ENCODE peak calls at places on chromosomes 1 and 21, in six cellular contexts. Y, V, L, C, T and W are unnamed samples.

GRCh38 chr1:55781944-55782482 is 566.8 kb upstream of the USP24 start:
- DNase-seq in Y (no peak), V (peak), L (peak), C (peak), T (no peak), W (peak)

GRCh38 chr1:163035791-163036249 is 33.3 kb upstream of the RGS4 start:
- DNase-seq in Y (no peak), V (peak), L (peak), C (peak), T (no peak), W (peak)

GRCh38 chr1:22111620-22112019 is 31.3 kb downstream of the WNT4 start:
- DNase-seq in Y (no peak), V (peak), L (peak), C (no peak), T (no peak), W (no peak)

GRCh38 chr1:198880818-198881597 is 242.2 kb downstream of the PTPRC start:
- DNase-seq in Y (no peak), V (peak), L (peak), C (peak), T (no peak), W (peak)

GRCh38 chr1:89724369-89725015 is 91.6 kb downstream of the LRRC8C start:
- DNase-seq in Y (no peak), V (peak), L (peak), C (peak), T (no peak), W (peak)

GRCh38 chr1:192445849-192446489 is 129.2 kb downstream of the RGS21 start:
- DNase-seq in Y (no peak), V (peak), L (peak), C (peak), T (peak), W (no peak)

GRCh38 chr21:38993561-38993960 is 187.8 kb downstream of the ETS2 start:
- DNase-seq in Y (no peak), V (peak), L (peak), C (peak), T (peak), W (peak)

GRCh38 chr1:232986000-232986922 is 35.9 kb downstream of the NTPCR start:
- DNase-seq in Y (no peak), V (no peak), L (no peak), C (no peak), T (no peak), W (no peak)

GRCh38 chr1:56387071-56387747 is 192.2 kb downstream of the PLPP3 start:
- DNase-seq in Y (no peak), V (no peak), L (no peak), C (peak), T (no peak), W (no peak)

GRCh38 chr1:164644774-164645634 is 86.0 kb downstream of the PBX1 start:
- DNase-seq in Y (no peak), V (peak), L (peak), C (peak), T (no peak), W (no peak)

GRCh38 chr1:169260478-169260877 is 107.1 kb downstream of the NME7 start:
- DNase-seq in Y (no peak), V (no peak), L (no peak), C (no peak), T (no peak), W (no peak)

GRCh38 chr1:107669996-107670395 is 295.0 kb downstream of the VAV3 start:
- DNase-seq in Y (no peak), V (peak), L (peak), C (peak), T (no peak), W (peak)

GRCh38 chr1:36888811-36889477 is 145.4 kb downstream of the GRIK3 start:
- DNase-seq in Y (no peak), V (no peak), L (no peak), C (no peak), T (peak), W (no peak)

GRCh38 chr1:234958066-234958701 is 170.5 kb downstream of the TOMM20 start:
- DNase-seq in Y (peak), V (no peak), L (no peak), C (no peak), T (no peak), W (no peak)

GRCh38 chr1:94160811-94161210 is 39.9 kb upstream of the ABCA4 start:
- DNase-seq in Y (no peak), V (peak), L (peak), C (peak), T (no peak), W (peak)

GRCh38 chr1:172320723-172321122 is 99.8 kb upstream of the C1orf105 start:
- DNase-seq in Y (no peak), V (peak), L (peak), C (no peak), T (no peak), W (no peak)

GRCh38 chr1:115224636-115225035 is 113.4 kb downstream of the NGF start:
- DNase-seq in Y (no peak), V (no peak), L (no peak), C (peak), T (no peak), W (no peak)

GRCh38 chr1:24199291-24199900 is 12.3 kb upstream of the IFNLR1 start:
- DNase-seq in Y (peak), V (peak), L (peak), C (peak), T (peak), W (peak)

GRCh38 chr1:17538010-17538409 is 1.5 kb upstream of the ARHGEF10L start:
- DNase-seq in Y (no peak), V (no peak), L (no peak), C (no peak), T (no peak), W (no peak)

GRCh38 chr1:99621340-99621901 is 24.5 kb upstream of the PALMD start:
- DNase-seq in Y (no peak), V (no peak), L (peak), C (peak), T (no peak), W (peak)

GRCh38 chr1:241706967-241707366 is 54.9 kb downstream of the WDR64 start:
- DNase-seq in Y (no peak), V (peak), L (peak), C (peak), T (peak), W (peak)

GRCh38 chr1:98962156-98962555 is 42.5 kb downstream of the PLPPR5 start:
- DNase-seq in Y (no peak), V (peak), L (peak), C (no peak), T (no peak), W (no peak)

GRCh38 chr1:5812295-5812694 is 179.9 kb downstream of the NPHP4 start:
- DNase-seq in Y (no peak), V (no peak), L (no peak), C (no peak), T (no peak), W (no peak)

GRCh38 chr1:246297314-246298273 is 209.5 kb downstream of the SMYD3 start:
- DNase-seq in Y (no peak), V (peak), L (peak), C (peak), T (no peak), W (peak)

GRCh38 chr1:219990782-219991510 is 55.4 kb downstream of the EPRS1 start:
- DNase-seq in Y (no peak), V (peak), L (peak), C (peak), T (no peak), W (peak)

GRCh38 chr1:77983997-77984355 is 5.1 kb upstream of the FUBP1 start:
- DNase-seq in Y (no peak), V (no peak), L (no peak), C (no peak), T (no peak), W (no peak)

GRCh38 chr1:44820328-44820944 is 12.1 kb downstream of the BTBD19 start:
- DNase-seq in Y (no peak), V (no peak), L (no peak), C (no peak), T (no peak), W (no peak)

GRCh38 chr1:206691604-206692003 is 6.9 kb downstream of the MAPKAPK2 start:
- DNase-seq in Y (peak), V (peak), L (peak), C (no peak), T (no peak), W (no peak)

GRCh38 chr1:1250828-1251284 is 4.3 kb upstream of the C1QTNF12 start:
- DNase-seq in Y (no peak), V (no peak), L (no peak), C (peak), T (no peak), W (peak)

GRCh38 chr1:224779491-224780020 is 149.9 kb upstream of the DNAH14 start:
- DNase-seq in Y (no peak), V (no peak), L (no peak), C (no peak), T (no peak), W (no peak)

GRCh38 chr1:224773646-224774045 is 155.8 kb upstream of the DNAH14 start:
- DNase-seq in Y (no peak), V (no peak), L (no peak), C (no peak), T (no peak), W (no peak)

GRCh38 chr1:224768971-224769370 is 152.9 kb downstream of the CNIH3 start:
- DNase-seq in Y (no peak), V (no peak), L (no peak), C (no peak), T (no peak), W (no peak)

GRCh38 chr1:224769987-224770693 is 154.0 kb downstream of the CNIH3 start:
- DNase-seq in Y (no peak), V (peak), L (peak), C (no peak), T (no peak), W (no peak)

GRCh38 chr1:224774378-224774777 is 155.1 kb upstream of the DNAH14 start:
- DNase-seq in Y (no peak), V (no peak), L (no peak), C (peak), T (no peak), W (no peak)
- TF ChIP-seq CTCF in Y (peak), V (peak), L (peak), C (peak), T (no peak), W (peak)

DNA sequence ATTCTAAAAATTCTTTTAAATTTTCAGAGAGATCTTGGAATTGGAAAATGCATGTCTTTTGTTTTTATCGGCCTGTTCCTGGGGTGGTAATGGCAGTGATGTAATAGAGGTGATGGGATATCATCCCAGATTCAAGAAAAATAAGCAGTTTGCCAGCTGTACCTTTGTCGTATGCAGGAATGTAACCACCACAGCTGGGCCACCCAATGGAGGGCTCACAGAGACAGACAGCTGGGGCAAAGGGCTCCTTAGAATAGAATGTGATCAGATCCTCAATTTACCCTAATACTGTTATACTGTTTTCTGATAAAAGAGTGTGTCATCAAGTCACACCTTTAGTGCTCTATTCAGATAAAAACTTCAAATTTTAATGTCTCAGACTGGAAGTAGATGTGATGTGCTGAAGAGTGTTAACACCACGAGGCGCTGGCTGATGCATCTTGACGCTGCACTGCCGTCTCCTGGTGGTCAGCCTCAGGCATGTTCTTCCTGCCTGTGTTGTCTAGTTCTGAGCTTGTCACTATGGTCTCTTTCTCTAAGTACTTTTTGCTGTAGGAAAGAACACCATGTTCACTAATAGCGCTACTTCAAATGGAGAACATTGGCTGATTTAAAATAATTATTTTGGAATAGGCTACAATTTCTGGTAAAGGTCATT is 78.8 kb downstream of the C1orf21 start:
- DNase-seq in Y (no peak), V (peak), L (no peak), C (no peak), T (no peak), W (no peak)
- TF ChIP-seq CTCF in Y (peak), V (no peak), L (no peak), C (no peak), T (no peak), W (peak)

DNA sequence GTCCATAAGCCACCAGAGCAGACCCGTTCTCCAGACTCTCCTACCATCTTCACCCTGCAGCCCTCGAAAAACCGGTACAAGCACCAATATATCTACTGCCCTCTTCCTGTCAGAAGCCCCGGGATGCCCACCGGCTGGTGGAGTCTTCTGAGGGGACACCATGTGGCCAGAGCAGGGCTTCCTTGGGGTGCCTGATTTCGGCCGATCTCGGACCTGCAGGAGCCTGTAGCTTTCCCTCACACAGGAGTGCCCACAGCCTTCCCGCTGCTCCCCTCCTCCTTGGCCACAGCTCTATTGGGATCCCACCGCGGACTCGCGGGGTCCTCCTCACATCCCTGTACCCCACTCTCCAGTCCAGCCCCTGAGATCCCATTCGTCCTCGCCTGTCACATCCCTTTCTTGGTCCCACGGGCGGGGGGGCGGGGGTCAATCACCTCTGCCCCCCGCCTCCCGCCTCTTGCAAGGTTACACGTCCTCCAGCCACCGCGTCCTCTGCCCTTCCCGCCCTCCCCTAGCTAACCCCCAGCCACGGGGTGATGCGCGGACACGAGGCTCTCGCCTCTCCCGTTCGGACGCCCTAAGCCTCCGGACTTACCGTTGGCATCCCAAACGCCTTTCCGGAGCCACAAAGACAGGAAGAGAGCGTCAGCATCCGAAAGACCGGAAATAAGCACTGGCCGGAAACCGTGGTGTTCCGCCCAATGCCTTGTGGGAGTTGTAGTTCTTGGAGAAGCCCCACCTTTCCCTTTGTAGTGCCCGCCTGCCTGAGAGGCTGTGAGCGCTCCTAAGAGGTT is at the start of gene SSR2:
- DNase-seq in Y (peak), V (peak), L (peak), C (peak), T (peak), W (peak)
- TF ChIP-seq CTCF in Y (no peak), V (no peak), L (no peak), C (no peak), T (no peak), W (peak)

DNA sequence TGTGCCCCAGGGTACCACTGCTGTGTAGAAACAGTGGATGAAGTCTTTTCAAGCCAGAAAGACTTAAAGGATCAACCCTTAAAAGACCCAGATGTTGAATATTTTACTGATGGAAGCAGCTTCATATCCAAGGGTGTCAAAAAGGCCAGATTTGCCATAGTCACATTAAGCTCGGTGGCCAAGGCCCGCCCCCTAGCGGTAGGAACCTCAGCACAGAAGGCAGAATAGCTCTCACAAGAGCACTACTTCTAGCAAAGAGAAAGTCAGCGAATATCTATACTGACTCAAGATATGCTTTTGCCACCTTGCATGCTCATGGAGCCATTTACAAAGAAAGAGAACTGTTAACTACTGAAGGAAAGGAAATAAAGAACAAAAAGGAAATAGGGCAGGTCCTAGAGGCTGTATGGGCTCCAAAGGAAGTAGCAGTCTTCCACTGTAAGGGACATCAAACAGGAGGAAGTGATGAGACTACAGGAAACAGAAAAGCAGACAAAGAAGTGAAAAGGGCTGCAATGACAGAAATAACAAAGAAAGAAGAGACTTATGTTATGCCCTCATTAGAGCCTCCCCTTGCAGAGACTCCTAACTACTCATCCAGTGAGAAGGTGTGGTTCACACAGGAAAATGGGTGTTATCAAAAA is 90.5 kb downstream of the LIPI start:
- DNase-seq in Y (no peak), V (peak), L (peak), C (no peak), T (no peak), W (no peak)
- TF ChIP-seq CTCF in Y (peak), V (peak), L (peak), C (no peak), T (peak), W (peak)

GRCh38 chr1:109792056-109792831 is 28.5 kb upstream of the EPS8L3 start:
- DNase-seq in Y (peak), V (peak), L (peak), C (peak), T (peak), W (peak)
- TF ChIP-seq CTCF in Y (no peak), V (peak), L (peak), C (peak), T (no peak), W (no peak)

DNA sequence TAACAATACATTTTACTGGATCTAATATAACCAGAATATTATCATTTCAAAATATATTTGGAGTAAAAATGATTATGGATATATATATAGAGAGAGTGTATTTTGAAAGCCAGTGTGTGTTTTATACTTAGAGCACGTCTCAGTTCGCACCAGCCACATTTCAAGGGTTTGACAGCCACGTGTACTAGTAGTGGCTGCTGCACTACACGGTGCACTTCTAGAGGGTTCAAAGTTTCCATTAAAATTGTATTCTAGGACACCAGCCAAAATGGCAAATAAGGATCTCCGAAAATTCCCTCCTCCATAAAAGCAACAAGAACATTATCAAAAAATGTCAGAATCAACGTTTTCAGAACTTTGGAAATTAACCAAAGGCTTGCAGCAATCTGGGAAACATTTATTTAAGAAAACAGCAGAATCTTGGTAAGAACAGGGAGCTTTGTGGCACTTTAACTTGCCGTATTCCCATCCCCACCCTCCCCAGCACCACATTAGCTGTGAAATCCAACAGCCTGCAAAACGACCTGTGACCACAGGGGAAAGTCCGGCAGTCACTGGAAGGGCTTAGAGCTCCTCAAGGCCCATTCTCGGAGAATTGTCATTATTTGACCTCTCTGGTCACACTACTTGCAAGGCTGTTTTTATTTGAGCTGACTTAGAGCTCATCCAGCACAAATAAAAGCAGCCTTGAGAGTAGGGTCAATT is 33.5 kb upstream of the MRPS6 start:
- DNase-seq in Y (no peak), V (no peak), L (no peak), C (no peak), T (no peak), W (no peak)
- TF ChIP-seq CTCF in Y (peak), V (no peak), L (no peak), C (no peak), T (no peak), W (no peak)

GRCh38 chr1:53316058-53316741 is 11.7 kb downstream of the LRP8 start:
- DNase-seq in Y (no peak), V (no peak), L (no peak), C (no peak), T (peak), W (no peak)
- TF ChIP-seq CTCF in Y (no peak), V (no peak), L (no peak), C (no peak), T (no peak), W (no peak)

DNA sequence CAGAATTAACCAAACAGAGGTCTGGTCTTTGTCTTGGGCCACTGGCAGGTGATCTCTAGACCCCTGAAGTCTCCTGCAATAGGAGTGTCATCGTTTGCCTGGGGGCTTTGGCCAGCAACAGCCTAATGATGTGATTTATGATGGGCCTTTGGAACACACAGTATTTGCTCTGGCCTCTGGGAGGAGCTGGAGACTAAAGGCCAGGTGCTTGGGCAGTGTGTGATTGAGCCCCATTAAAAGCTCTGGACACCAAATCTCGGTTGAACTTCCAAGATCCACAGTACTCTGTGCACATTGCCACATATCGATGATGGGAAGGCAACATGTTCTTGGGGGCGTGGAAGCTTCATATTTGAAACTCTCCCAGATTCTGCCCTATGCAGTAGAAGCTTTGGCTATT is 32.0 kb upstream of the TLR5 start:
- DNase-seq in Y (peak), V (no peak), L (no peak), C (peak), T (no peak), W (no peak)
- TF ChIP-seq CTCF in Y (peak), V (peak), L (no peak), C (peak), T (no peak), W (peak)